ENCODE peak calls at places on chromosomes 6 and 20, in seven cellular contexts. F is stimulated activated naive B cell treated with anti-CD40 and anti-IgM and Interleukin-4, amounts not matched to agents 10 μg/mL and 1 μg/mL and 100 μg/mL, for 72 hours; B is left cardiac atrium; J is HepG2; W is natural killer cell; I is activated CD8-positive, alpha-beta T cell treated with anti-CD3 and anti-CD28 coated beads, Interleukin-2, amount 10 ng/mL, durations not matched to agents 7 days and 5 days; N is lower lobe of right lung. L is an unnamed sample.

GRCh38 chr6:100554228-100554627 is 89.5 kb upstream of the SIM1 start:
- ATAC-seq in F (no peak), B (no peak), J (no peak), W (no peak), I (no peak), N (no peak), L (no peak)

GRCh38 chr20:64161595-64162238 is 2.5 kb upstream of the MYT1 start:
- ATAC-seq in F (peak), B (peak), J (peak), W (peak), I (peak), N (peak), L (peak)

GRCh38 chr6:71412559-71412958 is 123.9 kb downstream of the OGFRL1 start:
- ATAC-seq in F (no peak), B (peak), J (no peak), W (no peak), I (no peak), N (peak), L (no peak)

GRCh38 chr6:87922947-87923330 is 124.7 kb upstream of the SPACA1 start:
- ATAC-seq in F (peak), B (no peak), J (no peak), W (peak), I (peak), N (peak), L (peak)

GRCh38 chr6:105595829-105596228 is 192.9 kb upstream of the PREP start:
- ATAC-seq in F (no peak), B (no peak), J (no peak), W (no peak), I (no peak), N (no peak), L (no peak)

GRCh38 chr6:45038226-45038625 is 289.9 kb upstream of the RUNX2 start:
- ATAC-seq in F (no peak), B (no peak), J (no peak), W (no peak), I (no peak), N (no peak), L (no peak)

GRCh38 chr20:11544029-11544678 is 373.5 kb upstream of the BTBD3 start:
- ATAC-seq in F (peak), B (peak), J (peak), W (no peak), I (no peak), N (peak), L (no peak)

GRCh38 chr20:24984963-24985640 is 7.4 kb downstream of the APMAP start:
- ATAC-seq in F (no peak), B (no peak), J (no peak), W (peak), I (no peak), N (peak), L (no peak)

GRCh38 chr20:54321688-54322087 is 113.8 kb downstream of the PFDN4 start:
- ATAC-seq in F (no peak), B (no peak), J (no peak), W (no peak), I (no peak), N (no peak), L (no peak)

GRCh38 chr6:91352878-91353277 is 766.0 kb upstream of the MAP3K7 start:
- ATAC-seq in F (no peak), B (no peak), J (no peak), W (no peak), I (no peak), N (no peak), L (no peak)

GRCh38 chr20:44970243-44970757 is 4.0 kb downstream of the STK4 start:
- ATAC-seq in F (peak), B (no peak), J (no peak), W (peak), I (no peak), N (no peak), L (no peak)

GRCh38 chr6:128005009-128005408 is 104.2 kb upstream of the THEMIS start:
- ATAC-seq in F (no peak), B (no peak), J (no peak), W (no peak), I (no peak), N (no peak), L (no peak)

GRCh38 chr20:347317-347639 is 367 bp downstream of the NRSN2 start:
- ATAC-seq in F (peak), B (no peak), J (no peak), W (peak), I (no peak), N (no peak), L (no peak)

GRCh38 chr20:52965819-52966218 is 6.3 kb upstream of the TSHZ2 start:
- ATAC-seq in F (no peak), B (no peak), J (no peak), W (no peak), I (no peak), N (no peak), L (no peak)

GRCh38 chr6:31473780-31474725 is 23.9 kb upstream of the MICB start:
- ATAC-seq in F (no peak), B (no peak), J (no peak), W (no peak), I (no peak), N (peak), L (no peak)

GRCh38 chr20:18172379-18172778 is 34.7 kb downstream of the KAT14 start:
- ATAC-seq in F (no peak), B (no peak), J (no peak), W (no peak), I (no peak), N (no peak), L (no peak)

GRCh38 chr6:17417817-17418216 is 24.4 kb downstream of the CAP2 start:
- ATAC-seq in F (no peak), B (peak), J (no peak), W (no peak), I (no peak), N (peak), L (no peak)

GRCh38 chr6:125477849-125478248 is 176.1 kb upstream of the HDDC2 start:
- ATAC-seq in F (no peak), B (no peak), J (no peak), W (no peak), I (no peak), N (no peak), L (no peak)

GRCh38 chr20:62063981-62064787 is 1.5 kb downstream of the TAF4 start:
- ATAC-seq in F (no peak), B (peak), J (peak), W (no peak), I (no peak), N (peak), L (peak)

GRCh38 chr20:3010985-3011723 is 32.3 kb upstream of the GNRH2 start:
- ATAC-seq in F (no peak), B (peak), J (no peak), W (no peak), I (peak), N (no peak), L (no peak)